ENCODE peak calls at places on chromosomes 6 and 20, in nine cellular contexts. One of them, this sample, is unnamed.
A peak's percentile ranks its signal among the peaks of the same experiment; 100 is the strongest.

GRCh38 chr6:1424306-1424927 is 35.0 kb downstream of the FOXF2 start:
- DNase-seq in HT1080: peak; percentile 49
- DNase-seq in activated CD4-positive, CD25-positive, alpha-beta regulatory T cell: no peak
- DNase-seq in pons: peak; percentile 6
- DNase-seq in NCI-H187 treated with DMSO at 0.1 percent for 48 hours: no peak
- DNase-seq in A172: peak; percentile 69
- DNase-seq in GDM1: no peak
- DNase-seq in NCI-H524: peak; percentile 31
- DNase-seq in iPS-NIHi11: peak; percentile 81
- DNase-seq in this sample: peak; percentile 19

GRCh38 chr20:63876489-63877036 is 11.5 kb downstream of the TPD52L2 start:
- DNase-seq in HT1080: no peak
- DNase-seq in activated CD4-positive, CD25-positive, alpha-beta regulatory T cell: no peak
- DNase-seq in pons: no peak
- DNase-seq in NCI-H187 treated with DMSO at 0.1 percent for 48 hours: no peak
- DNase-seq in A172: no peak
- DNase-seq in GDM1: no peak
- DNase-seq in NCI-H524: no peak
- DNase-seq in iPS-NIHi11: no peak
- DNase-seq in this sample: no peak

GRCh38 chr20:35478804-35479472 is 23.5 kb downstream of the CEP250 start:
- DNase-seq in HT1080: peak; percentile 5
- DNase-seq in activated CD4-positive, CD25-positive, alpha-beta regulatory T cell: no peak
- DNase-seq in pons: no peak
- DNase-seq in NCI-H187 treated with DMSO at 0.1 percent for 48 hours: no peak
- DNase-seq in A172: no peak
- DNase-seq in GDM1: no peak
- DNase-seq in NCI-H524: no peak
- DNase-seq in iPS-NIHi11: peak; percentile 52
- DNase-seq in this sample: no peak

GRCh38 chr20:53827292-53827995 is 233.8 kb upstream of the ZNF217 start:
- DNase-seq in HT1080: no peak
- DNase-seq in activated CD4-positive, CD25-positive, alpha-beta regulatory T cell: no peak
- DNase-seq in pons: no peak
- DNase-seq in NCI-H187 treated with DMSO at 0.1 percent for 48 hours: no peak
- DNase-seq in A172: peak; percentile 21
- DNase-seq in GDM1: no peak
- DNase-seq in NCI-H524: no peak
- DNase-seq in iPS-NIHi11: no peak
- DNase-seq in this sample: no peak

GRCh38 chr20:50146732-50147662 is 6.5 kb downstream of the PEDS1 start:
- DNase-seq in HT1080: peak; percentile 75
- DNase-seq in activated CD4-positive, CD25-positive, alpha-beta regulatory T cell: peak; percentile 35
- DNase-seq in pons: no peak
- DNase-seq in NCI-H187 treated with DMSO at 0.1 percent for 48 hours: no peak
- DNase-seq in A172: peak; percentile 60
- DNase-seq in GDM1: peak; percentile 60
- DNase-seq in NCI-H524: no peak
- DNase-seq in iPS-NIHi11: peak; percentile 67
- DNase-seq in this sample: no peak

GRCh38 chr20:54658525-54658924 is 183.1 kb downstream of the DOK5 start:
- DNase-seq in HT1080: no peak
- DNase-seq in activated CD4-positive, CD25-positive, alpha-beta regulatory T cell: no peak
- DNase-seq in pons: no peak
- DNase-seq in NCI-H187 treated with DMSO at 0.1 percent for 48 hours: no peak
- DNase-seq in A172: no peak
- DNase-seq in GDM1: no peak
- DNase-seq in NCI-H524: no peak
- DNase-seq in iPS-NIHi11: no peak
- DNase-seq in this sample: no peak

GRCh38 chr20:62318411-62319345 is 15.9 kb downstream of the ADRM1 start:
- DNase-seq in HT1080: no peak
- DNase-seq in activated CD4-positive, CD25-positive, alpha-beta regulatory T cell: no peak
- DNase-seq in pons: no peak
- DNase-seq in NCI-H187 treated with DMSO at 0.1 percent for 48 hours: no peak
- DNase-seq in A172: no peak
- DNase-seq in GDM1: no peak
- DNase-seq in NCI-H524: no peak
- DNase-seq in iPS-NIHi11: no peak
- DNase-seq in this sample: no peak

GRCh38 chr6:169385237-169385880 is 131.7 kb upstream of the THBS2 start:
- DNase-seq in HT1080: no peak
- DNase-seq in activated CD4-positive, CD25-positive, alpha-beta regulatory T cell: no peak
- DNase-seq in pons: no peak
- DNase-seq in NCI-H187 treated with DMSO at 0.1 percent for 48 hours: no peak
- DNase-seq in A172: no peak
- DNase-seq in GDM1: no peak
- DNase-seq in NCI-H524: no peak
- DNase-seq in iPS-NIHi11: no peak
- DNase-seq in this sample: no peak

GRCh38 chr20:25584905-25585704 is at the start of gene NINL:
- DNase-seq in HT1080: no peak
- DNase-seq in activated CD4-positive, CD25-positive, alpha-beta regulatory T cell: no peak
- DNase-seq in pons: no peak
- DNase-seq in NCI-H187 treated with DMSO at 0.1 percent for 48 hours: no peak
- DNase-seq in A172: peak; percentile 39
- DNase-seq in GDM1: no peak
- DNase-seq in NCI-H524: peak; percentile 33
- DNase-seq in iPS-NIHi11: peak; percentile 96
- DNase-seq in this sample: peak; percentile 66

GRCh38 chr20:47336013-47336754 is 20.3 kb downstream of the ZMYND8 start:
- DNase-seq in HT1080: peak; percentile 38
- DNase-seq in activated CD4-positive, CD25-positive, alpha-beta regulatory T cell: no peak
- DNase-seq in pons: peak; percentile 92
- DNase-seq in NCI-H187 treated with DMSO at 0.1 percent for 48 hours: no peak
- DNase-seq in A172: peak; percentile 73
- DNase-seq in GDM1: no peak
- DNase-seq in NCI-H524: no peak
- DNase-seq in iPS-NIHi11: no peak
- DNase-seq in this sample: no peak

GRCh38 chr20:53722515-53723036 is 128.9 kb upstream of the ZNF217 start:
- DNase-seq in HT1080: no peak
- DNase-seq in activated CD4-positive, CD25-positive, alpha-beta regulatory T cell: no peak
- DNase-seq in pons: no peak
- DNase-seq in NCI-H187 treated with DMSO at 0.1 percent for 48 hours: no peak
- DNase-seq in A172: no peak
- DNase-seq in GDM1: no peak
- DNase-seq in NCI-H524: no peak
- DNase-seq in iPS-NIHi11: no peak
- DNase-seq in this sample: no peak

GRCh38 chr6:169452117-169452868 is 198.6 kb upstream of the THBS2 start:
- DNase-seq in HT1080: peak; percentile 36
- DNase-seq in activated CD4-positive, CD25-positive, alpha-beta regulatory T cell: no peak
- DNase-seq in pons: peak; percentile 31
- DNase-seq in NCI-H187 treated with DMSO at 0.1 percent for 48 hours: no peak
- DNase-seq in A172: peak; percentile 82
- DNase-seq in GDM1: no peak
- DNase-seq in NCI-H524: peak; percentile 79
- DNase-seq in iPS-NIHi11: peak; percentile 2
- DNase-seq in this sample: no peak

This sample was measured in NCI-H1105.